ENCODE peak calls at places on chromosome 17, in four cellular contexts. D is IMR-90, Q is heart left ventricle, M is stomach. S is an unnamed sample.

GRCh38 chr17:60102632-60103047 is 23.9 kb upstream of the HEATR6 start:
- DNase-seq in D (peak), Q (no peak), M (no peak), S (peak)

GRCh38 chr17:50265690-50266306 is 8.5 kb upstream of the TMEM92 start:
- DNase-seq in M (no peak), Q (no peak), D (no peak), S (no peak)

GRCh38 chr17:51224615-51225262 is 35.1 kb downstream of the MBTD1 start:
- DNase-seq in M (no peak), Q (no peak), D (no peak), S (no peak)

GRCh38 chr17:71824671-71825070 is 296.1 kb upstream of the SOX9 start:
- DNase-seq in Q (no peak), D (no peak), M (no peak), S (no peak)

GRCh38 chr17:61562287-61562686 is 28.7 kb downstream of the NACA2 start:
- DNase-seq in M (no peak), D (no peak), Q (no peak), S (no peak)

GRCh38 chr17:41333098-41333497 is 17.5 kb downstream of the KRT33A start:
- DNase-seq in D (no peak), M (no peak), Q (no peak), S (no peak)

GRCh38 chr17:6555331-6556120 is 829 bp downstream of the PITPNM3 start:
- DNase-seq in D (peak), Q (no peak), M (peak), S (peak)

GRCh38 chr17:41835214-41835799 is 725 bp downstream of the NT5C3B start:
- DNase-seq in D (no peak), M (no peak), Q (no peak), S (no peak)

GRCh38 chr17:45367216-45367615 is 50.4 kb upstream of the MAP3K14 start:
- DNase-seq in M (no peak), D (no peak), Q (no peak), S (no peak)

GRCh38 chr17:76550712-76551615 is 11.1 kb downstream of the PRCD start:
- DNase-seq in M (no peak), Q (no peak), D (peak), S (no peak)

GRCh38 chr17:41787021-41787418 is 509 bp upstream of the JUP start:
- DNase-seq in D (no peak), M (no peak), Q (no peak), S (no peak)

GRCh38 chr17:781920-782731 is at the start of the genes GLOD4 and MRM3:
- DNase-seq in Q (peak), M (peak), D (peak), S (peak)

GRCh38 chr17:37131670-37132620 is 183.2 kb downstream of the AATF start:
- DNase-seq in Q (no peak), D (no peak), M (no peak), S (no peak)

GRCh38 chr17:43406676-43407645 is 8.2 kb downstream of the ARL4D start:
- DNase-seq in M (no peak), Q (no peak), D (peak), S (no peak)

GRCh38 chr17:6496636-6497441 is 52.6 kb downstream of the PIMREG start:
- DNase-seq in D (no peak), M (no peak), Q (no peak), S (no peak)

GRCh38 chr17:53150101-53150698 is 672.5 kb upstream of the KIF2B start:
- DNase-seq in D (no peak), Q (no peak), M (no peak), S (no peak)

GRCh38 chr17:59487161-59487873 is 78.1 kb upstream of the DHX40 start:
- DNase-seq in Q (no peak), M (no peak), D (no peak), S (no peak)

GRCh38 chr17:50693041-50693682 is 14.6 kb downstream of the ANKRD40 start:
- DNase-seq in Q (no peak), M (no peak), D (peak), S (no peak)

GRCh38 chr17:792277-792676 is 10.1 kb downstream of the MRM3 start:
- DNase-seq in M (no peak), D (peak), Q (no peak), S (no peak)

GRCh38 chr17:35875439-35876139 is 4.6 kb downstream of the CCL5 start:
- DNase-seq in D (no peak), Q (no peak), M (no peak), S (no peak)

GRCh38 chr17:46726106-46726670 is 92.3 kb downstream of the WNT3 start:
- DNase-seq in D (peak), Q (no peak), M (no peak), S (no peak)

GRCh38 chr17:4587195-4587594 is 2.9 kb downstream of the SMTNL2 start:
- DNase-seq in D (no peak), Q (no peak), M (no peak), S (no peak)

GRCh38 chr17:50365165-50365564 is 7.8 kb downstream of the MRPL27 start:
- DNase-seq in Q (no peak), D (no peak), M (no peak), S (no peak)

GRCh38 chr17:59830846-59831486 is 61.8 kb downstream of the TUBD1 start:
- DNase-seq in M (no peak), Q (peak), D (no peak), S (no peak)

GRCh38 chr17:19867654-19868395 is at the start of gene ULK2:
- DNase-seq in M (peak), D (peak), Q (peak), S (peak)

GRCh38 chr17:37519241-37519985 is 29.7 kb downstream of the DUSP14 start:
- DNase-seq in M (no peak), Q (no peak), D (peak), S (no peak)

GRCh38 chr17:50364061-50364458 is 8.9 kb downstream of the MRPL27 start:
- DNase-seq in D (no peak), Q (no peak), M (no peak), S (no peak)

DNA sequence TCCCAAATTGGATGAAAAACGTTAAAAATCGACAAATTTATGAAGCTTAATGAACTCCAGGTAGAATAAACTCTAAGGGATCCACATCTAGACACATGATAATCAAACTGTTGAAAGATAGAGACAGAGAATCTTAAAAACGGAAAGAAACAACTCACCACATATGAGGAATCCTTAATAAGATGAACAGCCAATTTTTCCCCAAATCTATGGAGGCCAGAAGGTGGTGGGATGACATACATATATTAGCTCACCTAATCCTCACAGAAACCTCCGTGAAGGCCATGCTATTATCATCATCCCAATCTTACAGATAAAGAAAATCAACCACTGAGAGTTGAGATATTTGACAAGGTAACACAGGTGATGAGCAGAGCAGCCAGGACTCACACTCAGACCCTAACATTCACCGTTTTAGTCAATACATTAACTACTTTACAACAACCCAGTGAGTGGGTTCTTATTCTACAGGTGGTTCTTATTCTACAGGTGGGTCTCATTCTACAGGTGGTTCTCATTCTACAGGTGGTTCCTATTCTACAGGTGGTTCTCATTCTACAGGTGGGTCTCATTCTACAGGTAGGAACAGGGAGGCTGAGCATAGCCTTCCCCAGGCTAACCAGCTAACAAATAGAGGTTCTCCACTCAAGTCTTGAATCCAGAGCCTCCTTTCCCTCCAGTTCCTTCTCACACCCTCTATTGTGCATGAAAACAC is 4.8 kb downstream of the CACNG1 start:
- DNase-seq in M (no peak), D (no peak), Q (no peak), S (no peak)
- H3K4me3 ChIP-seq in M (no peak), D (no peak), Q (no peak), S (no peak)

GRCh38 chr17:81552244-81553017 is at the start of gene FAAP100:
- DNase-seq in M (peak), Q (peak), D (peak), S (peak)

GRCh38 chr17:81553018-81553615 is 964 bp upstream of the FAAP100 start:
- DNase-seq in D (peak), Q (peak), M (peak), S (peak)

GRCh38 chr17:81551458-81552243 is 502 bp downstream of the FAAP100 start:
- DNase-seq in Q (no peak), D (peak), M (no peak), S (peak)

GRCh38 chr17:81556175-81556691 is 4.1 kb upstream of the FAAP100 start:
- DNase-seq in M (no peak), D (peak), Q (no peak), S (no peak)

DNA sequence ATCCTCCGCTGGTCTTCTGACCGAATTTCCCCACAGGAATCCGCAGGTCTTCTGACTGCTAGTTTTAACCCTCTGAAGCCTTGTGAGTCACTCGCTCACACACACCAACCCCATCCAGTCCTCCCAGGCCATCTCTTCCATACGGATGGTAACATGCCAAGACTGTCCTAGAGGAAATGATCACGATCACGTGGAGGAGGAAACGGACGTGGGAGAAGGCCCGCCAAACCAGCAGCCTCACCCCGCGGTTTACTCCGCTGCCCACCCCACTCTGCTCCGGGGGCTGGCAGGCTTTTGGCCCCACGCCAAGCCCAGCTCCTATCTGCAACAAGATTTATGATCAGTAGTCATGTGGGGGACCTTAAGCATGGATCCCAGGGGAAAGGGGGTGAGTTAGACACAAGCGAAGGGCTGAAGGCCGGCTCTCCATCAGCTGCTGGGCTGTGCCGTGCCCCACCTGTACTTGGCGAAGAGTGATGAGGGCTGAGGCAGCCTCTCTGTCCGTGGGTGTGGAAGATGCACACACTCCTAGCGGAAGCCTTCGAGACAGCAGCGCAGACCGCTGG is 1.5 kb upstream of the FAAP100 start:
- DNase-seq in Q (no peak), D (peak), M (no peak), S (peak)
- TF ChIP-seq POLR2A in Q (no peak), D (no peak), M (no peak), S (no peak)

DNA sequence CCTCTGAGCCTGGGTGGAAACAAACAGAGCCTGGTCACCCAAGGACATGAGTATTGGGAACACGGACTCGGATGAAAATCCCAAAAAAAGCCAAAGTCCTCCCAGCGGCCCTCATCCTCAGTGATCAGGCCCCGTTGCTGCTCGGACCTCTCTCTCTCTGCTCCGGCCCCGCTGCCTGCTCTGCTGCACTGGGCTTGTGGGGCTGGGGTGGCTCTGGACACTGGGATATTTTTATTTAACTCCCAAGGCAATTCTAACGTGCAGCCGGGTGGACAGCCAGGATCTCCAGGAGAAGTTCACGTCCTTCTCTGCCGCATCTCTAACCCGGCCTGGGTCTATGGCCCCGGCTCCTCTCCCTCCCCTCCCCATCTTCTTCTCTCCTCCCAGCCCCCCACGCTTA is 280.9 kb upstream of the TNRC6C start:
- DNase-seq in Q (no peak), M (no peak), D (no peak), S (no peak)
- H3K4me3 ChIP-seq in Q (no peak), M (no peak), D (no peak), S (no peak)

GRCh38 chr17:83091257-83092141 is 12.1 kb downstream of the METRNL start:
- DNase-seq in D (no peak), M (peak), Q (no peak), S (peak)
- TF ChIP-seq POLR2A in D (no peak), M (no peak), Q (no peak), S (no peak)

GRCh38 chr17:47952181-47953021 is 5.3 kb downstream of the PRR15L start:
- DNase-seq in Q (no peak), M (peak), D (no peak), S (no peak)

GRCh38 chr17:47949197-47949759 is 7.9 kb downstream of the PNPO start:
- DNase-seq in D (peak), Q (peak), M (peak), S (peak)

GRCh38 chr17:47948706-47949196 is 7.4 kb downstream of the PNPO start:
- DNase-seq in D (no peak), M (peak), Q (no peak), S (no peak)

GRCh38 chr17:47950448-47950847 is 7.2 kb downstream of the PRR15L start:
- DNase-seq in Q (no peak), D (no peak), M (no peak), S (no peak)

GRCh38 chr17:47949951-47950350 is 7.7 kb downstream of the PRR15L start:
- DNase-seq in D (no peak), M (peak), Q (no peak), S (no peak)
- H3K4me3 ChIP-seq in D (no peak), M (no peak), Q (peak), S (no peak)

GRCh38 chr17:68437979-68438877 is 19.1 kb downstream of the WIPI1 start:
- DNase-seq in D (peak), Q (peak), M (peak), S (no peak)
- TF ChIP-seq POLR2A in D (no peak), Q (no peak), M (no peak), S (no peak)

GRCh38 chr17:18028114-18028513 is 10.9 kb downstream of the ATPAF2 start:
- DNase-seq in D (no peak), Q (no peak), M (no peak), S (no peak)
- H3K4me3 ChIP-seq in D (no peak), Q (no peak), M (no peak), S (no peak)

S was measured in testis.